ENCODE peak calls at places on chromosomes 6 and 20, in ten cellular contexts. C, Q, O, P, Y, D, Z, B, H and F are unnamed samples.

GRCh38 chr20:54346269-54346668 is 129.1 kb upstream of the DOK5 start:
- DNase-seq in C (no peak), Q (no peak), O (no peak), P (no peak), Y (no peak), D (no peak), Z (no peak), B (no peak), H (no peak), F (no peak)

GRCh38 chr20:44017905-44018683 is 103.4 kb downstream of the TOX2 start:
- DNase-seq in C (peak), Q (peak), O (no peak), P (peak), Y (peak), D (peak), Z (no peak), B (peak), H (no peak), F (no peak)

GRCh38 chr20:23314714-23315498 is 35.7 kb upstream of the NXT1 start:
- DNase-seq in C (no peak), Q (no peak), O (no peak), P (no peak), Y (no peak), D (no peak), Z (no peak), B (no peak), H (no peak), F (no peak)

GRCh38 chr6:29685718-29686326 is 4.9 kb upstream of the ZFP57 start:
- DNase-seq in C (no peak), Q (peak), O (no peak), P (no peak), Y (peak), D (no peak), Z (peak), B (no peak), H (no peak), F (no peak)

GRCh38 chr6:34243901-34244884 is 4.6 kb downstream of the SMIM29 start:
- DNase-seq in C (peak), Q (no peak), O (no peak), P (no peak), Y (peak), D (peak), Z (peak), B (peak), H (peak), F (no peak)

GRCh38 chr6:10838794-10839333 is 525 bp upstream of the MAK start:
- DNase-seq in C (no peak), Q (no peak), O (no peak), P (no peak), Y (no peak), D (no peak), Z (no peak), B (no peak), H (no peak), F (no peak)

GRCh38 chr6:164169355-164169754 is 754.8 kb downstream of the QKI start:
- DNase-seq in C (no peak), Q (no peak), O (no peak), P (no peak), Y (no peak), D (no peak), Z (no peak), B (no peak), H (no peak), F (no peak)

GRCh38 chr6:159038914-159039884 is 5.6 kb downstream of the TAGAP start:
- DNase-seq in C (no peak), Q (no peak), O (no peak), P (no peak), Y (no peak), D (no peak), Z (no peak), B (no peak), H (no peak), F (no peak)

GRCh38 chr20:22350624-22351023 is 233.7 kb downstream of the FOXA2 start:
- DNase-seq in C (no peak), Q (no peak), O (no peak), P (no peak), Y (no peak), D (no peak), Z (no peak), B (no peak), H (no peak), F (no peak)

GRCh38 chr6:71471718-71472117 is 183.1 kb downstream of the OGFRL1 start:
- DNase-seq in C (no peak), Q (no peak), O (no peak), P (no peak), Y (no peak), D (no peak), Z (no peak), B (no peak), H (no peak), F (no peak)

GRCh38 chr6:170092826-170093225 is 198.1 kb downstream of the DLL1 start:
- DNase-seq in C (no peak), Q (no peak), O (no peak), P (peak), Y (no peak), D (no peak), Z (no peak), B (no peak), H (peak), F (no peak)

GRCh38 chr6:151666526-151666925 is 141.0 kb upstream of the ESR1 start:
- DNase-seq in C (no peak), Q (no peak), O (no peak), P (no peak), Y (no peak), D (no peak), Z (no peak), B (no peak), H (no peak), F (no peak)

GRCh38 chr6:28896505-28897392 is 27.0 kb downstream of the TRIM27 start:
- DNase-seq in C (peak), Q (peak), O (peak), P (peak), Y (peak), D (peak), Z (peak), B (peak), H (no peak), F (no peak)

GRCh38 chr6:142885182-142885867 is 59.7 kb downstream of the HIVEP2 start:
- DNase-seq in C (no peak), Q (peak), O (peak), P (peak), Y (peak), D (peak), Z (no peak), B (peak), H (no peak), F (no peak)

GRCh38 chr6:43943781-43944250 is 173.8 kb downstream of the VEGFA start:
- DNase-seq in C (peak), Q (no peak), O (no peak), P (peak), Y (no peak), D (no peak), Z (no peak), B (no peak), H (no peak), F (no peak)

GRCh38 chr6:75065524-75065923 is 140.3 kb downstream of the COL12A1 start:
- DNase-seq in C (no peak), Q (no peak), O (no peak), P (no peak), Y (no peak), D (no peak), Z (no peak), B (peak), H (no peak), F (no peak)

GRCh38 chr6:148650941-148651540 is 95.8 kb upstream of the UST start:
- DNase-seq in C (no peak), Q (no peak), O (no peak), P (no peak), Y (no peak), D (no peak), Z (no peak), B (no peak), H (no peak), F (no peak)

GRCh38 chr6:100078509-100078908 is 84.5 kb upstream of the MCHR2 start:
- DNase-seq in C (no peak), Q (peak), O (no peak), P (no peak), Y (no peak), D (no peak), Z (no peak), B (peak), H (no peak), F (no peak)

GRCh38 chr6:135087803-135088202 is 33.2 kb upstream of the HBS1L start:
- DNase-seq in C (no peak), Q (no peak), O (peak), P (peak), Y (no peak), D (no peak), Z (no peak), B (no peak), H (no peak), F (no peak)

GRCh38 chr20:10929023-10929422 is 255.2 kb upstream of the JAG1 start:
- DNase-seq in C (no peak), Q (no peak), O (no peak), P (no peak), Y (no peak), D (no peak), Z (no peak), B (peak), H (no peak), F (no peak)

GRCh38 chr6:117711369-117711768 is 36.1 kb downstream of the NUS1 start:
- DNase-seq in C (no peak), Q (no peak), O (no peak), P (no peak), Y (no peak), D (no peak), Z (no peak), B (no peak), H (no peak), F (no peak)

GRCh38 chr6:16985484-16986284 is 116.2 kb upstream of the STMND1 start:
- DNase-seq in C (no peak), Q (no peak), O (no peak), P (no peak), Y (no peak), D (no peak), Z (no peak), B (peak), H (no peak), F (no peak)

GRCh38 chr6:130426078-130426726 is 60.4 kb downstream of the TMEM200A start:
- DNase-seq in C (no peak), Q (no peak), O (no peak), P (no peak), Y (peak), D (no peak), Z (no peak), B (peak), H (no peak), F (no peak)

GRCh38 chr6:111469543-111469942 is 13.5 kb downstream of the REV3L start:
- DNase-seq in C (no peak), Q (no peak), O (no peak), P (no peak), Y (no peak), D (no peak), Z (no peak), B (no peak), H (peak), F (no peak)

GRCh38 chr6:42644211-42644610 is 78.2 kb downstream of the PRPH2 start:
- DNase-seq in C (no peak), Q (no peak), O (no peak), P (no peak), Y (no peak), D (no peak), Z (no peak), B (no peak), H (no peak), F (no peak)

GRCh38 chr6:165847407-165848098 is 184.5 kb upstream of the PDE10A start:
- DNase-seq in C (no peak), Q (no peak), O (no peak), P (no peak), Y (peak), D (no peak), Z (no peak), B (no peak), H (no peak), F (no peak)

GRCh38 chr6:94623586-94623985 is 953.7 kb upstream of the MANEA start:
- DNase-seq in C (no peak), Q (no peak), O (no peak), P (no peak), Y (no peak), D (no peak), Z (no peak), B (no peak), H (no peak), F (no peak)

GRCh38 chr6:94622784-94623183 is 954.6 kb upstream of the MANEA start:
- DNase-seq in C (no peak), Q (no peak), O (no peak), P (no peak), Y (no peak), D (no peak), Z (no peak), B (no peak), H (no peak), F (no peak)
- H3K4me3 ChIP-seq in C (no peak), Q (no peak), O (no peak), P (no peak), Y (no peak), D (no peak), Z (no peak), B (no peak), H (no peak), F (no peak)

GRCh38 chr20:38337561-38338140 is 8.6 kb upstream of the LBP start:
- DNase-seq in C (no peak), Q (peak), O (no peak), P (no peak), Y (no peak), D (peak), Z (peak), B (peak), H (no peak), F (no peak)
- TF ChIP-seq CTCF in C (peak), Q (peak), O (no peak), P (no peak), Y (peak), D (peak), Z (peak), B (peak), H (peak), F (no peak)

GRCh38 chr6:110363748-110364147 is 5.6 kb upstream of the METTL24 start:
- DNase-seq in C (no peak), Q (no peak), O (no peak), P (no peak), Y (no peak), D (no peak), Z (no peak), B (no peak), H (no peak), F (no peak)
- H3K27ac ChIP-seq in C (no peak), Q (no peak), O (no peak), P (no peak), Y (no peak), D (no peak), Z (no peak), B (no peak), H (no peak), F (no peak)

GRCh38 chr20:52104546-52105044 is 87.0 kb downstream of the ZFP64 start:
- DNase-seq in C (no peak), Q (peak), O (no peak), P (no peak), Y (no peak), D (no peak), Z (no peak), B (peak), H (no peak), F (no peak)

GRCh38 chr20:52103911-52104545 is 87.6 kb downstream of the ZFP64 start:
- DNase-seq in C (peak), Q (no peak), O (no peak), P (no peak), Y (no peak), D (no peak), Z (no peak), B (peak), H (no peak), F (no peak)

GRCh38 chr20:52103469-52103910 is 88.1 kb downstream of the ZFP64 start:
- DNase-seq in C (peak), Q (no peak), O (no peak), P (no peak), Y (no peak), D (no peak), Z (peak), B (peak), H (no peak), F (no peak)

GRCh38 chr20:52105045-52105572 is 86.5 kb downstream of the ZFP64 start:
- DNase-seq in C (peak), Q (peak), O (no peak), P (peak), Y (peak), D (peak), Z (no peak), B (peak), H (no peak), F (no peak)

GRCh38 chr20:52105573-52106422 is 85.8 kb downstream of the ZFP64 start:
- DNase-seq in C (no peak), Q (peak), O (no peak), P (no peak), Y (no peak), D (peak), Z (no peak), B (peak), H (no peak), F (no peak)
- H3K4me3 ChIP-seq in C (peak), Q (peak), O (peak), P (no peak), Y (no peak), D (peak), Z (no peak), B (peak), H (peak), F (peak)

DNA sequence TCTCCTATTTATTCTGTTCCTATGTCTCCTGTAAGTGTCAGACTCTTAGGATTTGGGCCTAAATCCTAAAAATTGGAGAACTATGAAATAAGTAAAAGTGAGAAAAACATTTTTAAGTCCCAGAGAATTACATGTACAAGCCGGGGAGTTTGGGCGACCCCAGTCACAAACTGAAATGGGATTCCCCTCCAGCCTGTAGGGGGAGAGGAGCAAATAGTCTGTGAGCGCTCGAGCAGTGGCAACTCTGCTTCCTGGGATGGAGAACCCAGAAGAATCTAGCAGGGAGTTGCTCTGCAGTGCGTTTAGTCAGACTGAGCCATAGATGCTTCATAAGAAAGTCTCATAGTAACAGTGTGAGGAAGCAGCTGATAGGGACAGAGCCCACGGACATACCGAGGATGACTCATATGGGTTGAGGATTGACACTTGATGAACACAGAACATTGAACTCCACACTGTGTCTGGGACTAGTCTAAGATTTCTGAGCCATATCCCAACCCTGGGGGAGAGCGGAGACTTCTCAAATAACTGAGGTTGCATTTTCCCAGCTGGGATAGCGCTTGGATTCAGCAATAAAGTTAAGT is 437.2 kb downstream of the BCKDHB start:
- DNase-seq in C (no peak), Q (no peak), O (no peak), P (no peak), Y (no peak), D (no peak), Z (no peak), B (peak), H (no peak), F (no peak)
- TF ChIP-seq CTCF in C (no peak), Q (no peak), O (no peak), P (no peak), Y (no peak), D (no peak), Z (no peak), B (peak), H (no peak), F (no peak)

GRCh38 chr6:104640141-104640700 is 219.5 kb downstream of the HACE1 start:
- DNase-seq in C (no peak), Q (no peak), O (no peak), P (no peak), Y (no peak), D (no peak), Z (no peak), B (no peak), H (no peak), F (no peak)

GRCh38 chr6:104640761-104641160 is 219.0 kb downstream of the HACE1 start:
- DNase-seq in C (no peak), Q (no peak), O (no peak), P (no peak), Y (no peak), D (no peak), Z (no peak), B (no peak), H (no peak), F (no peak)

GRCh38 chr6:104642871-104643270 is 216.8 kb downstream of the HACE1 start:
- DNase-seq in C (no peak), Q (no peak), O (no peak), P (no peak), Y (no peak), D (no peak), Z (no peak), B (no peak), H (no peak), F (no peak)

GRCh38 chr6:104638841-104639290 is 220.9 kb downstream of the HACE1 start:
- DNase-seq in C (no peak), Q (no peak), O (no peak), P (no peak), Y (peak), D (no peak), Z (no peak), B (no peak), H (no peak), F (no peak)

GRCh38 chr6:104639671-104640070 is 220.0 kb downstream of the HACE1 start:
- DNase-seq in C (no peak), Q (no peak), O (no peak), P (no peak), Y (no peak), D (no peak), Z (no peak), B (no peak), H (no peak), F (no peak)
- H3K27ac ChIP-seq in C (peak), Q (no peak), O (no peak), P (peak), Y (no peak), D (no peak), Z (no peak), B (no peak), H (no peak), F (peak)

DNA sequence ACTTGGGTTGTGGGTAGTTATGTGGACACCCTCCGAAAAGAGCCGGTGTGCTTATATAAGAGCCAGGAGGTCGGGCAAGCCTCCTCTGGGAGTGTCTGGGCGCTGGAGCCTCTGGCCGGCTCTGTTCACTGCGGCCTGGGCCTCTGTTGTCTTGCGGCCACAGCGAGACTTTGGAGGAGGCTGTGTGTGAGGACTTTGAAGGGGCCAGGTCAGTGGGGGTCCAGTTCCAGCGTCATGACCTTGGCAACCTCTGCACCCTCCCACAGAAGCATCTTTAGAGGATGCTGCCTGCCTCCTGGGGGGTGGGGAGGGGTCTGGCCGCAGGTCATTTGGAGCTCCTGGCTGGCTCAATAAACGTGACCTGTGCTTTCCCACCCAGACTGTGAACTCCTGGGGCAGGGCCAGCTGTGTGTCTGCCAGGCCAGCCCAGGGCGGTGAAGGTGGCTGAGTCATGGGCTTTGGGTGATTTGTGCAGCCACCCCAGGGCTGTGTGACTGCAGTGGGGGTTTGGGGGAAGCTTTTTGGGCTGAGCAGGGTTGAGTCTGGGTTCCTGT is 1.2 kb downstream of the TCEA2 start:
- DNase-seq in C (no peak), Q (no peak), O (no peak), P (peak), Y (peak), D (peak), Z (no peak), B (no peak), H (no peak), F (no peak)
- H3K4me3 ChIP-seq in C (peak), Q (peak), O (no peak), P (no peak), Y (no peak), D (peak), Z (peak), B (peak), H (peak), F (peak)